ENCODE peak calls at places on chromosome 3, in four cellular contexts. One of them, this sample, is unnamed.

GRCh38 chr3:85571835-85572234 is 613.0 kb downstream of the CADM2 start:
- DNase-seq in AG04450: no peak
- DNase-seq in pancreas: no peak
- DNase-seq in substantia nigra: no peak
- DNase-seq in this sample: no peak

GRCh38 chr3:160564949-160565441 is 376 bp downstream of the KPNA4 start:
- DNase-seq in substantia nigra: no peak
- DNase-seq in pancreas: peak
- DNase-seq in AG04450: no peak
- DNase-seq in this sample: no peak

GRCh38 chr3:69738291-69738690 is 973 bp upstream of the MITF start:
- DNase-seq in pancreas: no peak
- DNase-seq in substantia nigra: no peak
- DNase-seq in AG04450: no peak
- DNase-seq in this sample: no peak

GRCh38 chr3:67380118-67380517 is 274.3 kb downstream of the SUCLG2 start:
- DNase-seq in AG04450: no peak
- DNase-seq in pancreas: no peak
- DNase-seq in substantia nigra: no peak
- DNase-seq in this sample: no peak

GRCh38 chr3:66989241-66989640 is 8.9 kb upstream of the KBTBD8 start:
- DNase-seq in pancreas: no peak
- DNase-seq in AG04450: no peak
- DNase-seq in substantia nigra: no peak
- DNase-seq in this sample: no peak

GRCh38 chr3:157336252-157337009 is 100.2 kb upstream of the PTX3 start:
- DNase-seq in AG04450: no peak
- DNase-seq in substantia nigra: no peak
- DNase-seq in pancreas: no peak
- DNase-seq in this sample: no peak

GRCh38 chr3:99659032-99659431 is 20.6 kb downstream of the COL8A1 start:
- DNase-seq in pancreas: no peak
- DNase-seq in substantia nigra: no peak
- DNase-seq in AG04450: peak
- DNase-seq in this sample: no peak

GRCh38 chr3:47429476-47430270 is 46.1 kb downstream of the SCAP start:
- DNase-seq in AG04450: no peak
- DNase-seq in pancreas: no peak
- DNase-seq in substantia nigra: no peak
- DNase-seq in this sample: no peak

GRCh38 chr3:106399208-106399607 is 530.4 kb upstream of the CBLB start:
- DNase-seq in substantia nigra: no peak
- DNase-seq in pancreas: no peak
- DNase-seq in AG04450: no peak
- DNase-seq in this sample: no peak

GRCh38 chr3:60000311-60001105 is 950.7 kb upstream of the CFAP20DC start:
- DNase-seq in AG04450: no peak
- DNase-seq in pancreas: no peak
- DNase-seq in substantia nigra: no peak
- DNase-seq in this sample: no peak

GRCh38 chr3:71488391-71488809 is 95.1 kb downstream of the FOXP1 start:
- DNase-seq in AG04450: no peak
- DNase-seq in substantia nigra: no peak
- DNase-seq in pancreas: no peak
- DNase-seq in this sample: no peak

GRCh38 chr3:169668081-169668956 is 4.8 kb upstream of the MECOM start:
- DNase-seq in pancreas: peak
- DNase-seq in AG04450: no peak
- DNase-seq in substantia nigra: no peak
- DNase-seq in this sample: no peak

GRCh38 chr3:15171096-15171495 is 35.0 kb upstream of the CAPN7 start:
- DNase-seq in AG04450: no peak
- DNase-seq in substantia nigra: no peak
- DNase-seq in pancreas: peak
- DNase-seq in this sample: no peak

GRCh38 chr3:134667461-134667860 is 16.6 kb upstream of the KY start:
- DNase-seq in AG04450: no peak
- DNase-seq in substantia nigra: no peak
- DNase-seq in pancreas: no peak
- DNase-seq in this sample: no peak

GRCh38 chr3:185796431-185797107 is 28.3 kb downstream of the IGF2BP2 start:
- DNase-seq in pancreas: peak
- DNase-seq in AG04450: no peak
- DNase-seq in substantia nigra: no peak
- DNase-seq in this sample: no peak

GRCh38 chr3:147113293-147114045 is 292.9 kb downstream of the ZIC4 start:
- DNase-seq in AG04450: peak
- DNase-seq in pancreas: no peak
- DNase-seq in substantia nigra: no peak
- DNase-seq in this sample: no peak

GRCh38 chr3:33047842-33048834 is 48.8 kb downstream of the GLB1 start:
- DNase-seq in AG04450: no peak
- DNase-seq in substantia nigra: no peak
- DNase-seq in pancreas: no peak
- DNase-seq in this sample: no peak

GRCh38 chr3:95120921-95121320 is 1058.1 kb downstream of the NSUN3 start:
- DNase-seq in pancreas: no peak
- DNase-seq in AG04450: no peak
- DNase-seq in substantia nigra: no peak
- DNase-seq in this sample: no peak

GRCh38 chr3:34150987-34151386 is 352.6 kb downstream of the PDCD6IP start:
- DNase-seq in pancreas: no peak
- DNase-seq in substantia nigra: no peak
- DNase-seq in AG04450: no peak
- DNase-seq in this sample: peak

GRCh38 chr3:12734960-12735359 is 24.1 kb downstream of the TMEM40 start:
- DNase-seq in substantia nigra: no peak
- DNase-seq in AG04450: no peak
- DNase-seq in pancreas: no peak
- DNase-seq in this sample: no peak

GRCh38 chr3:153061938-153062528 is 100.0 kb upstream of the RAP2B start:
- DNase-seq in substantia nigra: no peak
- DNase-seq in pancreas: no peak
- DNase-seq in AG04450: no peak
- DNase-seq in this sample: no peak

GRCh38 chr3:144129536-144130214 is 158.1 kb downstream of the DIPK2A start:
- DNase-seq in AG04450: no peak
- DNase-seq in pancreas: no peak
- DNase-seq in substantia nigra: no peak
- DNase-seq in this sample: no peak

GRCh38 chr3:13684854-13685253 is 135.9 kb downstream of the FBLN2 start:
- DNase-seq in pancreas: no peak
- DNase-seq in substantia nigra: no peak
- DNase-seq in AG04450: no peak
- DNase-seq in this sample: no peak

GRCh38 chr3:31227152-31227581 is 305.6 kb upstream of the STT3B start:
- DNase-seq in substantia nigra: no peak
- DNase-seq in AG04450: no peak
- DNase-seq in pancreas: no peak
- DNase-seq in this sample: no peak
- H3K27ac ChIP-seq in substantia nigra: no peak
- H3K27ac ChIP-seq in AG04450: no peak
- H3K27ac ChIP-seq in pancreas: no peak
- H3K27ac ChIP-seq in this sample: no peak

DNA sequence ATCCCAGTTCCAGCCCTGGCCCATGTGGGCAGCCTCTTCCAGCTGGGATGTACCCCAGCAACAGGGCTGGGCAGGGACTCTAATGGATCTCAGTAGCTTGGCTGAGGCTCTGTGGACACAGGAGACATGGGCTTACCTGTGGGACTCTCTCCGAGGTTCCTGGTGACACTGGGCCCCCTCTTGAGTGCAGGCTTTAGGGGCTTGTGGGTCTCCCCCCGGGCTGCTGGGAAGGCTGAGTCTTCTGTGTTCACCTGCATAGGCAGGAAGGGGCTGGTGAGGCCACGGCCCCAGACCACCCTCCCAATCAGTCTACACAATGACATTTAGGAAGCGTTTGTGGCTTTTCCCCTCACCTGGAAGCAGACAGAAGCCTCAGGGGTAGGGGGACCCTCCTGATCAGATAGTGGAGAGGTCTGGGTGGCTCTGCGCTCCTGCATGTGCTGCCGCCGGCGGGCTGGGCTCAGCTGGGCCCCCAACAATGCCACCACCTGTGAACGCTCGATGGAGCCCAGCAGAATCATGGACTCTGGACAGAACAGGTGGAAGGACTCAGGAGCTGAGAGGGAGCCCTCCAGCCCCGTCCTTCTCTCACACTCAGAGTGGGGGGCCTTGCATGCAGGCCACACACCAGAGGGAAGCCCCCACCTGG is 8.4 kb downstream of the CLCN2 start:
- DNase-seq in substantia nigra: no peak
- DNase-seq in pancreas: no peak
- DNase-seq in AG04450: no peak
- DNase-seq in this sample: no peak
- H3K27ac ChIP-seq in substantia nigra: no peak
- H3K27ac ChIP-seq in pancreas: peak
- H3K27ac ChIP-seq in AG04450: no peak
- H3K27ac ChIP-seq in this sample: no peak

GRCh38 chr3:188358787-188359493 is 205.0 kb downstream of the LPP start:
- DNase-seq in substantia nigra: no peak
- DNase-seq in pancreas: no peak
- DNase-seq in AG04450: no peak
- DNase-seq in this sample: no peak
- H3K27ac ChIP-seq in substantia nigra: no peak
- H3K27ac ChIP-seq in pancreas: no peak
- H3K27ac ChIP-seq in AG04450: no peak
- H3K27ac ChIP-seq in this sample: no peak

DNA sequence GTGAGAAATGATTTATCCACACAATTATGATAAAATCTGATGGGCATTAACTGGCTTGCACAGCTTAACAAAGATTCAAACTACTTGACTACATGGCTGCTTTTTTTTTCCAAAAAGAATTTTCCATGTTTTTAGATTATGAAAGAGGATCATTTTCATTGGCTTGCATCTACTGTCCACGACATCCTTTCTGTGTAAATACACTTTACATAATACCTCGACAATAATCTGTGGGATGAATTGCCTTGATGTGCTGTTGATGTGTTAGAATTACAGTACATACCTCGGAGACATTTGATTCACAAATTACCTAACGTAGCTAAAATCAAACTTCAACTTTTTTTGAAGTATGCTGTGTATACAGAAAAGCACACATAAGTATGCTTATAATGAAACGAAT is 104.4 kb downstream of the PPP2R3A start:
- DNase-seq in substantia nigra: no peak
- DNase-seq in AG04450: no peak
- DNase-seq in pancreas: no peak
- DNase-seq in this sample: no peak
- H3K27ac ChIP-seq in substantia nigra: no peak
- H3K27ac ChIP-seq in AG04450: no peak
- H3K27ac ChIP-seq in pancreas: no peak
- H3K27ac ChIP-seq in this sample: peak

DNA sequence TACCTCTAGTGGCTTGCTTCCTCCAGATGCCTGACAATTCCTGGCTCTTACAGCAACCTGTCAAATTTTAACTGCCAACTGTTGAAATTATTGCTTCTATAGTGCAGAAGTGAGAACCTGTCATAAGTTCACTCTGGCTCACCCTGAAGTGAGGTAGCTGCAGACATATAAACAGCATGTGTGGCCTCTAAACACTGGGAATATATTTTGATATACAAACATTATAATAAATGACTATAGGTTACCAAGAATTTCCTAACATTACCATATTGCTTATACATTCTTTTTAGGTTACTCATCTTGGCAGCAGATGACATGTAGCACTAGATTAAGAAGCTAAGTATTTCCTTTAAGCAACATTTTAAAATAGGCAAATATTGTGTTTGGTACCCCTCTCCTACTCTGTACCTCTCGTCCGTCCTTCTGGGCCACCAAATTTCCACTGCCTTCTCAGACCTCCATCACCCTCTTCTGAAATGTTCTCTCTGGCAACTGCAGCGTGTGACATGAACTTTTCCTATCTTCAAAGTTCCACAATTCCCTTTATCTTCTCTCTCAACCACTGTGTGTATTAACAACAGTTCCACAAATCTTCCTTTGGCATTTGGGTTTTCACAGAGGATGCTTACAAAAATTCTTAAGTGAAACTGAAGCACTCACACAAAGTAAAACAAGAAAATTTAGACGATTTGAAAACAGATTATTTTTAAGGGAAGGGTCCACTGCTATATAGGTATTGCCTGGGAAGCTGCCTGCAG is 15.3 kb upstream of the XXYLT1 start:
- DNase-seq in substantia nigra: no peak
- DNase-seq in pancreas: no peak
- DNase-seq in AG04450: peak
- DNase-seq in this sample: no peak
- H3K27ac ChIP-seq in substantia nigra: no peak
- H3K27ac ChIP-seq in pancreas: no peak
- H3K27ac ChIP-seq in AG04450: no peak
- H3K27ac ChIP-seq in this sample: no peak

GRCh38 chr3:81894598-81894997 is 133.2 kb upstream of the GBE1 start:
- DNase-seq in AG04450: no peak
- DNase-seq in pancreas: no peak
- DNase-seq in substantia nigra: no peak
- DNase-seq in this sample: no peak
- H3K27ac ChIP-seq in AG04450: no peak
- H3K27ac ChIP-seq in pancreas: no peak
- H3K27ac ChIP-seq in substantia nigra: no peak
- H3K27ac ChIP-seq in this sample: no peak

GRCh38 chr3:113249601-113250000 is 38.2 kb downstream of the BOC start:
- DNase-seq in pancreas: no peak
- DNase-seq in substantia nigra: no peak
- DNase-seq in AG04450: no peak
- DNase-seq in this sample: no peak
- H3K27ac ChIP-seq in pancreas: no peak
- H3K27ac ChIP-seq in substantia nigra: no peak
- H3K27ac ChIP-seq in AG04450: no peak
- H3K27ac ChIP-seq in this sample: no peak

DNA sequence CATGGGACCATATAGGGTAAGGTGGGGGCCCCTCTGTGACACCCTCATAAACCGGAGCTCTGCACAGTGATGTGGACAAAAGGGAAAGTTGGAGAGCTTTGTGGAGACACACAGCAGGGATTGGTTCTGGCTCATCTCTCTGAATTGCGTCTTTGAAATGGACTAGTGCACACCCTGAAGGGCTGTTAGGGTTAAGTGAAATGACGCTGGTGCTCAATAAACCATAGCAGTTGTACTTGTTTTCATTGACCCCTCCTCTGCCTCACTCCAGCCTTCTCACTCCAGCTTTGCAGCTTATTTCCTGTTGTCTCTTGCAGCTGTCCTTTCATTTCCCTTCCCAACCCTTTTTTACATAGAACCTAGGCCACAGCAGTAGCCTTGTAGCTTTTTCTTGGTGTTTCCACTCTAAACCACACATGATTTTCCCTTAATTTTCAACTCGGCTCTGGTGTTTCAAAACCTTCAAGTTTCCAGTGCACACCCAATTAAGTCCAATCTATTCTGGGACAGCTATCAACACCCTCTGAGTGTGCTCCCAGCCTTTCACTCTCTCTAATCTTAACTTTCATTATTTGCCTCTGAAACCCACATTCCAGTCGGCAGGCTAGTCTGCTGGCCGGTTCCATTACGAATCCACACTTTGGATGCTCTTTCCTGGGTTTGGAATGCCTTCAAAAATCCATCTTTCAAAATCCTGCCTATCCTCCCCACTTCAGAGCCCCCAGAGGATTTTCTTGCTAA is 6.4 kb downstream of the C3orf52 start:
- DNase-seq in pancreas: peak
- DNase-seq in substantia nigra: no peak
- DNase-seq in AG04450: no peak
- DNase-seq in this sample: no peak
- H3K27ac ChIP-seq in pancreas: peak
- H3K27ac ChIP-seq in substantia nigra: no peak
- H3K27ac ChIP-seq in AG04450: peak
- H3K27ac ChIP-seq in this sample: no peak

This sample was measured in caudate nucleus.